ENCODE peak calls at places on chromosomes 4 and X, in four cellular contexts. One of them, this sample, is unnamed.

GRCh38 chr4:70187216-70187615 is 8.3 kb upstream of the ODAM start:
- DNase-seq in OCI-LY7: no peak
- DNase-seq in mammary epithelial cell: no peak
- DNase-seq in Peyer's patch: no peak
- DNase-seq in this sample: no peak

GRCh38 chr4:40228497-40229365 is 31.9 kb downstream of the RHOH start:
- DNase-seq in OCI-LY7: no peak
- DNase-seq in mammary epithelial cell: no peak
- DNase-seq in Peyer's patch: no peak
- DNase-seq in this sample: no peak

GRCh38 chrX:45888518-45888917 is 656.7 kb downstream of the ZNF674 start:
- DNase-seq in OCI-LY7: no peak
- DNase-seq in mammary epithelial cell: no peak
- DNase-seq in Peyer's patch: no peak
- DNase-seq in this sample: no peak

GRCh38 chr4:22203436-22204011 is 255.0 kb upstream of the KCNIP4 start:
- DNase-seq in OCI-LY7: no peak
- DNase-seq in mammary epithelial cell: peak
- DNase-seq in Peyer's patch: no peak
- DNase-seq in this sample: no peak

GRCh38 chr4:7967501-7968261 is 28.0 kb upstream of the AFAP1 start:
- DNase-seq in OCI-LY7: no peak
- DNase-seq in mammary epithelial cell: no peak
- DNase-seq in Peyer's patch: no peak
- DNase-seq in this sample: no peak

GRCh38 chrX:20266810-20267598 is at the start of gene RPS6KA3:
- DNase-seq in OCI-LY7: peak
- DNase-seq in mammary epithelial cell: peak
- DNase-seq in Peyer's patch: peak
- DNase-seq in this sample: no peak

GRCh38 chr4:156598138-156598681 is 373.4 kb downstream of the PDGFC start:
- DNase-seq in OCI-LY7: no peak
- DNase-seq in mammary epithelial cell: no peak
- DNase-seq in Peyer's patch: no peak
- DNase-seq in this sample: peak

GRCh38 chr4:134948110-134948642 is 746.6 kb upstream of the PABPC4L start:
- DNase-seq in OCI-LY7: no peak
- DNase-seq in mammary epithelial cell: no peak
- DNase-seq in Peyer's patch: no peak
- DNase-seq in this sample: no peak

GRCh38 chrX:42017971-42018370 is 94.6 kb upstream of the CASK start:
- DNase-seq in OCI-LY7: no peak
- DNase-seq in mammary epithelial cell: no peak
- DNase-seq in Peyer's patch: no peak
- DNase-seq in this sample: no peak

GRCh38 chrX:153883163-153883843 is 2.7 kb downstream of the L1CAM start:
- DNase-seq in OCI-LY7: no peak
- DNase-seq in mammary epithelial cell: no peak
- DNase-seq in Peyer's patch: no peak
- DNase-seq in this sample: no peak

GRCh38 chrX:115531818-115532403 is 29.1 kb upstream of the PLS3 start:
- DNase-seq in OCI-LY7: no peak
- DNase-seq in mammary epithelial cell: peak
- DNase-seq in Peyer's patch: no peak
- DNase-seq in this sample: no peak

GRCh38 chr4:129231907-129232626 is 136.1 kb downstream of the C4orf33 start:
- DNase-seq in OCI-LY7: no peak
- DNase-seq in mammary epithelial cell: no peak
- DNase-seq in Peyer's patch: no peak
- DNase-seq in this sample: no peak

GRCh38 chr4:123481034-123481433 is 84.4 kb downstream of the SPRY1 start:
- DNase-seq in OCI-LY7: no peak
- DNase-seq in mammary epithelial cell: peak
- DNase-seq in Peyer's patch: no peak
- DNase-seq in this sample: no peak

GRCh38 chr4:1201851-1202525 is 29.6 kb upstream of the SPON2 start:
- DNase-seq in OCI-LY7: peak
- DNase-seq in mammary epithelial cell: no peak
- DNase-seq in Peyer's patch: peak
- DNase-seq in this sample: no peak

GRCh38 chr4:97984545-97985131 is 158.6 kb downstream of the STPG2 start:
- DNase-seq in OCI-LY7: peak
- DNase-seq in mammary epithelial cell: no peak
- DNase-seq in Peyer's patch: no peak
- DNase-seq in this sample: no peak
- TF ChIP-seq CTCF in OCI-LY7: peak
- TF ChIP-seq CTCF in mammary epithelial cell: peak
- TF ChIP-seq CTCF in Peyer's patch: no peak
- TF ChIP-seq CTCF in this sample: peak

GRCh38 chr4:6941796-6942195 is 32.2 kb downstream of the TBC1D14 start:
- DNase-seq in OCI-LY7: peak
- DNase-seq in mammary epithelial cell: peak
- DNase-seq in Peyer's patch: no peak
- DNase-seq in this sample: no peak
- H3K4me3 ChIP-seq in OCI-LY7: peak
- H3K4me3 ChIP-seq in mammary epithelial cell: peak
- H3K4me3 ChIP-seq in Peyer's patch: no peak
- H3K4me3 ChIP-seq in this sample: no peak

GRCh38 chr4:16912896-16913295 is 14.5 kb upstream of the LDB2 start:
- DNase-seq in OCI-LY7: no peak
- DNase-seq in mammary epithelial cell: no peak
- DNase-seq in Peyer's patch: no peak
- DNase-seq in this sample: no peak

GRCh38 chr4:16915956-16916355 is 17.5 kb upstream of the LDB2 start:
- DNase-seq in OCI-LY7: no peak
- DNase-seq in mammary epithelial cell: no peak
- DNase-seq in Peyer's patch: no peak
- DNase-seq in this sample: no peak

GRCh38 chr4:16916719-16917337 is 18.4 kb upstream of the LDB2 start:
- DNase-seq in OCI-LY7: peak
- DNase-seq in mammary epithelial cell: peak
- DNase-seq in Peyer's patch: no peak
- DNase-seq in this sample: no peak

GRCh38 chr4:16909245-16909644 is 10.8 kb upstream of the LDB2 start:
- DNase-seq in OCI-LY7: no peak
- DNase-seq in mammary epithelial cell: no peak
- DNase-seq in Peyer's patch: no peak
- DNase-seq in this sample: no peak

GRCh38 chr4:16914208-16914607 is 15.8 kb upstream of the LDB2 start:
- DNase-seq in OCI-LY7: peak
- DNase-seq in mammary epithelial cell: no peak
- DNase-seq in Peyer's patch: no peak
- DNase-seq in this sample: no peak
- TF ChIP-seq CTCF in OCI-LY7: peak
- TF ChIP-seq CTCF in mammary epithelial cell: peak
- TF ChIP-seq CTCF in Peyer's patch: no peak
- TF ChIP-seq CTCF in this sample: peak

DNA sequence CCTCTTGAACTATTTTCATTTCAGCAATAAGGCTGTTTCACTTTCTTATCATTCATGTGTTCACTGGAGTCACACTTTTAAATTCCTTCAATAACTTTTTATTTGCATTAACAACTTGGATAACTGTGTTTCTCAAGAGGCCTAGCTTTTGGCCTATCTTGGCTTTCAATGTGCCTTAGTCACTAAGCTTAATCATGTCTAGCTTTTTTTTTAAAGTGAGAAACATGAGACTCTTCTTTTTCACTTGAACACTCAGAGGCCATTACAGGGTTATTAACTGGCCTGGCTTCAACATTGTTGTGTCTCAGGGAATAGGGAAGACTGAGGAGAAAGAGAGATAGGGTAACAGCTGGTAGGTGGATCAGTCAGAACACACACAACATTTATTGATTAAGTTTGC is 64.0 kb upstream of the VCX2 start:
- DNase-seq in OCI-LY7: no peak
- DNase-seq in mammary epithelial cell: no peak
- DNase-seq in Peyer's patch: no peak
- DNase-seq in this sample: peak
- H3K4me3 ChIP-seq in OCI-LY7: no peak
- H3K4me3 ChIP-seq in mammary epithelial cell: no peak
- H3K4me3 ChIP-seq in Peyer's patch: no peak
- H3K4me3 ChIP-seq in this sample: no peak

This sample was measured in retinal pigment epithelial cell.